ENCODE peak calls at places on chromosome 16, in nine cellular contexts. O is fibroblast of mammary gland, G is heart left ventricle, K is colonic mucosa, B is OCI-LY7, H is kidney epithelial cell, M is tibial artery, W is GM23338, V is AG10803. Z is an unnamed sample.

GRCh38 chr16:65884018-65884417 is 482.5 kb upstream of the CDH5 start:
- DNase-seq in W (no peak), O (peak; percentile 4), B (no peak), H (no peak), G (no peak), K (no peak), M (no peak), V (no peak), Z (peak; percentile 6)

GRCh38 chr16:2388875-2389433 is 40.3 kb upstream of the CCNF start:
- DNase-seq in O (peak; percentile 96), M (no peak), G (no peak), H (peak; percentile 56), K (peak; percentile 17), V (peak; percentile 39), W (no peak), B (no peak), Z (peak; percentile 71)

GRCh38 chr16:14135704-14136103 is 64.6 kb downstream of the MRTFB start:
- DNase-seq in G (no peak), V (no peak), W (no peak), B (no peak), H (no peak), O (no peak), K (no peak), M (no peak), Z (no peak)

GRCh38 chr16:89096768-89097527 is 3.3 kb downstream of the ACSF3 start:
- DNase-seq in V (no peak), M (no peak), K (no peak), W (no peak), B (peak; percentile 39), H (no peak), G (no peak), O (no peak), Z (no peak)

GRCh38 chr16:30948087-30948955 is 547 bp upstream of the ORAI3 start:
- DNase-seq in G (peak; percentile 88), O (peak; percentile 97), B (no peak), M (peak; percentile 96), K (peak; percentile 89), W (peak; percentile 100), H (peak; percentile 96), V (peak; percentile 96), Z (peak; percentile 97)

GRCh38 chr16:14278749-14279148 is 207.6 kb downstream of the MRTFB start:
- DNase-seq in M (no peak), O (no peak), G (no peak), B (no peak), V (no peak), W (no peak), K (no peak), H (no peak), Z (no peak)

GRCh38 chr16:19589771-19590302 is 34.3 kb downstream of the VPS35L start:
- DNase-seq in M (no peak), O (peak; percentile 89), G (no peak), V (peak; percentile 95), K (no peak), H (no peak), W (no peak), B (no peak), Z (peak; percentile 76)

GRCh38 chr16:90046122-90046970 is 27.1 kb upstream of the DBNDD1 start:
- DNase-seq in K (no peak), G (no peak), B (no peak), M (no peak), W (peak; percentile 95), V (no peak), H (no peak), O (no peak), Z (no peak)

GRCh38 chr16:56984639-56985038 is 4.7 kb upstream of the NLRC5 start:
- DNase-seq in G (no peak), O (no peak), M (peak; percentile 11), H (no peak), B (no peak), V (no peak), K (no peak), W (no peak), Z (no peak)

GRCh38 chr16:48632137-48632774 is 22.3 kb upstream of the N4BP1 start:
- DNase-seq in W (no peak), B (no peak), G (no peak), V (no peak), H (no peak), O (no peak), M (no peak), K (no peak), Z (no peak)

GRCh38 chr16:16042076-16042475 is 92.7 kb downstream of the ABCC1 start:
- DNase-seq in W (no peak), M (no peak), O (peak; percentile 70), V (peak; percentile 95), G (peak; percentile 54), H (no peak), B (no peak), K (no peak), Z (peak; percentile 93)

GRCh38 chr16:69179255-69180010 is 7.5 kb upstream of the SNTB2 start:
- DNase-seq in O (peak; percentile 96), B (no peak), H (no peak), W (no peak), K (peak; percentile 85), V (peak; percentile 95), G (peak; percentile 74), M (peak; percentile 86), Z (peak; percentile 96)

GRCh38 chr16:13153696-13154095 is 252.3 kb downstream of the SHISA9 start:
- DNase-seq in G (no peak), B (no peak), M (no peak), W (no peak), H (no peak), V (no peak), K (no peak), O (no peak), Z (no peak)

GRCh38 chr16:85428899-85429775 is 184.0 kb upstream of the GSE1 start:
- DNase-seq in W (no peak), H (no peak), O (no peak), M (no peak), K (peak; percentile 17), B (no peak), G (no peak), V (no peak), Z (no peak)

DNA sequence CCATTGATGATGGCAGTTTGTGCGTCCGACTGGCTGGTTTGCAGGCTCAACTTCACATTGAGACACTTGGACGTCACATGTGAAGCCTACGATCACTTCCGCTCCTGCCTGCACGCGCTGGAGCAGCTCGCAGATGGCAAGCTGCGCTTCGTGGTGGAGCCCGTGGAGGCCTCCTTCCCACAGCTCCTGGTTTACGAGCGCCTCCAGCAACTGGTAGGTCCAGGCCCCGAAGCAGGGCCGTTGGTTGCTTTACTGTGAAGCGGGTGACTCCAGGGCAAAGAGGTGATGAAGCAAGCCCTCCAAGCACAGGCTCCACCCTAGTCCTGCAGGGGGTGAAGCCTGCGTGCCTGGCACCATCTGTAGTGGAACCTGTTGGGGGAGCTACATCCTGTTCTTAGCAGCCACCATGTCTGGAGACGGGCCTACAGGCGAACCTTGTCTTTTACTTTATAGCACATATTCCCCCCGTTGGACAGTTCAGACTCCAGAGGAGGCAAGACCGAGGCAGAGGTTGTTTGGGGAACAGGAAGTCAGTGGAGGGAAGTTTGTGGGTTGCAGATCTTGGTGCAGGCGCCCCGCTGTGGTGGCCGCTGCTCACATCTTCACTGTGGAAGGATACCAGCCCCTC is 23.1 kb downstream of the METTL22 start:
- DNase-seq in V (no peak), K (no peak), W (no peak), H (no peak), M (no peak), B (no peak), O (no peak), G (no peak), Z (no peak)
- TF ChIP-seq CTCF in V (no peak), K (no peak), W (no peak), H (no peak), M (no peak), B (no peak), O (no peak), G (no peak), Z (no peak)

DNA sequence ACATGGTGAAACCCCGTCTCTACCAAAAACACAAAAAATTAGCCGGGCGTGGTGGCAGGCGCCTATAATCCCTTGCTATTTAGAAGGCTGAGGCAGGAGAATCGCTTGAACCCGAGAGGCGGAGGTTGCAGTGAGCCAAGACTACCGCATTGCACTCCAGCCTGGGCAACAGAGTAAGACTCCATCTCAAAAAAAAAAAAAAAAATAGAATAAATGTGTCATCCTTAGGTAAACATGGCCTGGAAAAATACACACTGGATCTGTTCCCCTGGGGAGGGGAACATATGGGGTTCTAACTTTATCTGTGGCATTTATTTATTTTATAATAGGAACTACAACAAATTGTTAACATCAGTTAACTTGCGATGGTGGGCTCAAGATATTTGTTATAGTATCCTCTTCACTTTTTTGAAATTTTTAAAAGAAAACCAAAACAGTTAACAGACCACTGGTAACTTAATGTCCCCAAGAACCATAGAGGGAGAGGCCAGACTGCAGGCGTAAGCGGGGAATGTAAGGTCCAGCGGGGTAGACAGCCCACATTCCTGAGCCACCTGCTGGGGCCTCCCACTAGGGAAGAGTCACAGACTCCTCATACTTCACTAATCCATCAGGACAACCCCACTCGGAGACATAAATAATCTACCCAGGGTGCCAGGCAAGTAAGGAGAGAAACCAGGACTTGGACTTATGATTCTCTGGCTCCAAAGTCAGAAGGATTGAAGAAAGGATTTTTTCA is 12.5 kb upstream of the TXNDC11 start:
- DNase-seq in O (no peak), K (no peak), M (no peak), V (no peak), H (no peak), W (no peak), B (no peak), G (no peak), Z (no peak)
- H3K4me3 ChIP-seq in O (no peak overlapping the region), K (no peak overlapping the region), M (no peak overlapping the region), V (no peak overlapping the region), H (no peak overlapping the region), W (no peak overlapping the region), B (no peak overlapping the region), G (no peak overlapping the region), Z (no peak overlapping the region)

DNA sequence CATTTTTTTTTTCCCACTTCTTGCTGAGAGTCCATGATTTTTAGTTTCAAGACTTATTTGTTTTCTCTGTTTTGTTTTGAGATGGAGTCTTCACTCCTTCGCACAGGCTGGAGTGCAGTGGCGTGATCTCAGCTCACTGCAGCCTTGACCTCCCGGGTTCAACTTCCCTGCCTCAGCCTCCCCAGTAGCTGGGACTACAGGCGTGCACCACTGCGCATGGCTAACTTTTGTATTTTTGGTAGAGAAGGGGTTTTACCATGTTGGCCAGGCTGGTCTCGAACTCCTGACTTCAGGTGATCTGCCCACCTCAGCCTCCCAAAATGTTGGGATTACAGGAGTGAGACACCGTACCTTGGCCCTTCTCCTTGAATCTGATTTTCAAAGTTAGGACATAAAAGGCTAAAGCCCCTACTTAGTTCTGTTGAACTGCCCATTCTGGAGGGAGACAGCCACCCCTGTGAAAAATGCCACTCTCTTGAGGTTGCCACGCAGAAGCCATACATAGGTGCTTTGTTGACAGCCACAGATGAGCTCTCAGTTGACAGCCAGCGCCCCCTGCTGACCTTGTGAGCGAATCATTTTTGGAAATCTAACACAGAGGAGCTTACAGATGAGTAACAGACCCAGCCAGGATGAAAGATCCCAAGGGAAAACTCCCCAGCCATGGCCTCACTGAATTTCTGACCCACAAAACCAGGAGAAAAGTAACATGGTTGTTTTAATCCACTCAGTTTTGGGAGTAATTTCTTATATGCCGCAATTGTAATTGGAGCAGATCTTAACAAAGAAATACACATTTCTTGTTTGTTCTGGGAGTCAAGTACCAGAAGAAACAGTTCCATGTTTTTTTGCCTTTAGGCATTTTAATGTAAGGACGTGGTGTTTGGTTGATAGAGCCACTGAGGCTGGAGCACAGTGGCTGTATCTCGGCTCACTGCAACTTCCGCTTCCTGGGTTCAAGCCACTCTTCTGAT is 38.8 kb downstream of the PKD1L3 start:
- DNase-seq in H (peak; percentile 43), W (peak; percentile 89), G (peak; percentile 81), B (peak; percentile 90), V (peak; percentile 89), O (peak; percentile 92), M (peak; percentile 87), K (peak; percentile 87), Z (peak; percentile 95)
- TF ChIP-seq CTCF in H (peak; percentile 89), W (peak; percentile 94), G (peak; percentile 80), B (peak; percentile 96), V (peak; percentile 89), O (peak; percentile 83), M (peak; percentile 74), K (peak; percentile 61), Z (peak; percentile 71)

GRCh38 chr16:502179-502943 is 25.2 kb upstream of the CAPN15 start:
- DNase-seq in B (no peak), G (no peak), W (no peak), O (no peak), K (peak; percentile 87), V (no peak), M (no peak), H (no peak), Z (no peak)
- H3K4me3 ChIP-seq in B (no peak overlapping the region), G (no peak overlapping the region), W (no peak overlapping the region), O (no peak overlapping the region), K (no peak overlapping the region), V (no peak overlapping the region), M (no peak overlapping the region), H (no peak overlapping the region), Z (no peak overlapping the region)